ENCODE peak calls at places on chromosomes 16 and 17, in five cellular contexts. E is cardiac muscle cell, V is stomach, B is ovary, O is tibial nerve. Q is an unnamed sample.

GRCh38 chr16:69762843-69763556 is 868 bp downstream of the WWP2 start:
- DNase-seq in O (no peak), V (no peak), E (peak; percentile 39), B (no peak), Q (no peak)

GRCh38 chr17:13024526-13025263 is 6.9 kb upstream of the ELAC2 start:
- DNase-seq in E (peak; percentile 79), O (peak; percentile 51), V (peak; percentile 73), B (peak; percentile 79), Q (no peak)

GRCh38 chr17:39251997-39252396 is 26.3 kb upstream of the STAC2 start:
- DNase-seq in O (no peak), B (no peak), E (no peak), V (no peak), Q (no peak)

GRCh38 chr17:8376302-8377067 is at the start of gene KRABD2:
- DNase-seq in E (peak; percentile 94), V (peak; percentile 92), B (peak; percentile 92), O (peak; percentile 76), Q (peak; percentile 92)

GRCh38 chr16:56355786-56356275 is 69.5 kb downstream of the AMFR start:
- DNase-seq in O (no peak), E (no peak), B (peak; percentile 41), V (peak; percentile 18), Q (peak; percentile 48)

GRCh38 chr17:20998571-20999043 is 44.2 kb downstream of the USP22 start:
- DNase-seq in O (no peak), B (no peak), V (no peak), E (no peak), Q (no peak)

GRCh38 chr17:38893113-38893512 is 23.3 kb downstream of the LASP1 start:
- DNase-seq in O (no peak), E (no peak), B (no peak), V (no peak), Q (no peak)

GRCh38 chr16:66359012-66359411 is 7.5 kb upstream of the CDH5 start:
- DNase-seq in E (peak; percentile 19), B (no peak), V (no peak), O (no peak), Q (no peak)

GRCh38 chr17:21842332-21843317 is 150.3 kb downstream of the KCNJ18 start:
- DNase-seq in B (no peak), O (no peak), V (no peak), E (no peak), Q (no peak)

GRCh38 chr17:16933317-16934132 is 38.4 kb downstream of the TNFRSF13B start:
- DNase-seq in B (no peak), E (no peak), O (no peak), V (no peak), Q (peak; percentile 38)

GRCh38 chr16:73126453-73126853 is 78.5 kb upstream of the ZFHX3 start:
- DNase-seq in V (no peak), E (no peak), B (no peak), O (peak; percentile 58), Q (peak; percentile 39)

GRCh38 chr17:44910231-44911106 is 4.8 kb downstream of the GFAP start:
- DNase-seq in V (no peak), E (no peak), O (no peak), B (no peak), Q (no peak)

GRCh38 chr16:67936876-67937605 is 391 bp upstream of the PSMB10 start:
- DNase-seq in B (no peak), O (peak; percentile 53), E (no peak), V (peak; percentile 78), Q (peak; percentile 56)

GRCh38 chr16:86219655-86220445 is 290.5 kb upstream of the FOXF1 start:
- DNase-seq in O (no peak), V (peak; percentile 22), E (peak; percentile 77), B (no peak), Q (no peak)

GRCh38 chr17:32527146-32527545 is 40.4 kb downstream of the CDK5R1 start:
- DNase-seq in B (no peak), O (no peak), E (no peak), V (no peak), Q (no peak)

GRCh38 chr16:5034167-5034523 is 410 bp upstream of the NAGPA start:
- DNase-seq in O (no peak), E (no peak), V (no peak), B (no peak), Q (no peak)

GRCh38 chr17:29358421-29358820 is 31.7 kb upstream of the TAOK1 start:
- DNase-seq in V (no peak), O (no peak), B (no peak), E (no peak), Q (no peak)

GRCh38 chr17:4266550-4266949 is 2.8 kb upstream of the ANKFY1 start:
- DNase-seq in E (no peak), O (no peak), B (no peak), V (no peak), Q (no peak)

GRCh38 chr16:85037050-85037410 is 9.4 kb downstream of the KIAA0513 start:
- DNase-seq in B (no peak), O (peak; percentile 21), V (no peak), E (no peak), Q (no peak)

GRCh38 chr17:15236281-15237105 is 28.6 kb downstream of the PMP22 start:
- DNase-seq in O (no peak), V (no peak), E (no peak), B (no peak), Q (no peak)

GRCh38 chr17:33751702-33752065 is 458.6 kb upstream of the ASIC2 start:
- DNase-seq in V (no peak), O (no peak), E (no peak), B (no peak), Q (no peak)

GRCh38 chr17:33750943-33751701 is 458.0 kb upstream of the ASIC2 start:
- DNase-seq in E (peak; percentile 74), B (peak; percentile 70), V (peak; percentile 70), O (peak; percentile 85), Q (peak; percentile 71)

GRCh38 chr17:33756021-33756420 is 462.9 kb upstream of the ASIC2 start:
- DNase-seq in O (no peak), E (no peak), B (no peak), V (no peak), Q (no peak)

GRCh38 chr17:33749171-33749570 is 456.1 kb upstream of the ASIC2 start:
- DNase-seq in E (no peak), B (no peak), O (no peak), V (no peak), Q (no peak)

DNA sequence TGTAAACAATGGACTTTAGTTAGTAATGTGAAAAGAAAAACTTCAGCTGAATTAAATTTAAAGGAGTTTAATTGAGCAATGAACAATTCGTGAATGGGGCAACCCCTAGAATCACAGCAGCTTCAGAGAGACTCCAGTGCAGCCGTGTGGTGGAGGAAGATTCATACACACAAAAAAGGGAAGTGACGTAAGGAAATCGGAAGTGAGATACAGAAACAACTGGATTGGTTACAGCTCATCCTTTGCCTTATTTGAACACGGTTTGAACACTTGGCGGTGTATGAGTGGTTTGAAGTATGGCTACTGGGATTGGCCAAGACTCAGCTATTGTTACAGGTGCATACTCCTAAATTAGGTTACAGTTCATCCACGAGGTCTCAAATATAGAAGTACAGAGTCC is 460.4 kb upstream of the ASIC2 start:
- DNase-seq in E (no peak), V (no peak), B (no peak), O (no peak), Q (no peak)
- H3K4me1 ChIP-seq in E (no peaks in the 10 kb centered on the region), V (peaks cover 10% of the 10 kb centered on the region), B (peaks cover 1% of the 10 kb centered on the region), O (no peaks in the 10 kb centered on the region), Q (no peaks in the 10 kb centered on the region)

GRCh38 chr16:79848739-79849518 is 248.4 kb upstream of the MAF start:
- DNase-seq in O (no peak), V (no peak), B (no peak), E (no peak), Q (no peak)
- H3K4me1 ChIP-seq in O (no peaks in the 10 kb centered on the region), V (no peaks in the 10 kb centered on the region), B (no peaks in the 10 kb centered on the region), E (no peaks in the 10 kb centered on the region), Q (no peaks in the 10 kb centered on the region)

DNA sequence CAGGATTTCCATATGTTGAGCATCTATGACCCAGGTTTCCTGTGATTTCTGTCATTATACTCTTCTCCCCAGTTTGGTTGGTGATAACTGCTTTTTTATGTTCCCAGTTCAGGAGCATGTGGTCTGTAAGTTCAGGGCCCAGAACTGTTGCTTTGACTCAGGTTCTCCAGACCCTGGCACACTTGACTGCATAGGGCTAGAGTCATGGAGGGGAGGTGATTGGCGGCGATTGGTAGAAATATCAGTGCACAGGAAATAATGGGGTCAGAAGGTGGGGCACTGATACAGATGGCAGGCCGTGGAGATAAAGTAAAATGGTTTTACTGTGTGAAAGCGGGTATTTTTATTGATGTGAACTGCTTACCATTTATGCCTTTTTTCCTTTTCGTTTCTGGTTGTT is 28.8 kb downstream of the TAC4 start:
- DNase-seq in E (no peak), B (no peak), V (no peak), O (no peak), Q (no peak)
- H3K4me1 ChIP-seq in E (peaks cover 23% of the 10 kb centered on the region), B (no peaks in the 10 kb centered on the region), V (peaks cover 24% of the 10 kb centered on the region), O (peaks cover 11% of the 10 kb centered on the region), Q (peaks cover 15% of the 10 kb centered on the region)

DNA sequence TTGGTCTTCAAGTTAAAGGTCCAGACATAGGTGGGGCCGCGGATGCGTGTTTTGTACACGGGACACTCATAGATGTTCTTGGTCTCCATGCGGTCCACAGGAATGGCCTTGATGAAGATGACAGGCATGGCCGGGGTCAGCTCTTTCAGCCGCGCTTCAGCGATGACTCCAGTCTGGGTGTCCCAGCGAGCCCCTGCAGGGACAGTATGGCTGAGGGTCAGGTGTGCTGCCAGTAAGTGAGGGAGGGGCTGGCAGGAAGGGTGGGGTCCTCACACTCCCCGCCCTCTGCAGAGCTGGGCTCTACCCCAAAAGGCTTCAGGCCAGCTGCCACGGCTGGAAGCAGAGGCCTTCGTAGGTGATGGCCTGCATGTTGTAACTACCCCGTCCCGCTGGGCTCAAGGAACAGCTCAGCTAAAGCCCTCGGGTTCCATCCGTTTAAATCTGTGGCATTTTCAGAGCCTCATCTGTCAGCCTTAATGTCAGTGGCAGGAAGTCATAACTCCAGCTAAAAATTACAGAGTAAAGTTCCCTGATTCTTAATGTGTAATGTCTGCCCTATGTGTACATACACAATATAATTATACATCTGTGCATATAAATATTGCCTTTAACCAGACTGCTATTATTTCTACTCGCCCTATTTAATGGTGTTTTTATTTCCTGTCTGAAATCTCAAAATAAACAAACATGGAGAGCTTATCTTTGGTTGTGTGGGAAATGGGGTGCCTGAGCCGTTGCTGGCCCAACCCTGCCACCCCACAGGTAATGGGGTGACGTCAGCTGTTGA is 45.7 kb downstream of the PGS1 start:
- DNase-seq in B (no peak), E (no peak), V (no peak), O (no peak), Q (no peak)
- H3K4me1 ChIP-seq in B (no peaks in the 10 kb centered on the region), E (peaks cover 15% of the 10 kb centered on the region), V (no peaks in the 10 kb centered on the region), O (peaks cover 12% of the 10 kb centered on the region), Q (no peaks in the 10 kb centered on the region)

DNA sequence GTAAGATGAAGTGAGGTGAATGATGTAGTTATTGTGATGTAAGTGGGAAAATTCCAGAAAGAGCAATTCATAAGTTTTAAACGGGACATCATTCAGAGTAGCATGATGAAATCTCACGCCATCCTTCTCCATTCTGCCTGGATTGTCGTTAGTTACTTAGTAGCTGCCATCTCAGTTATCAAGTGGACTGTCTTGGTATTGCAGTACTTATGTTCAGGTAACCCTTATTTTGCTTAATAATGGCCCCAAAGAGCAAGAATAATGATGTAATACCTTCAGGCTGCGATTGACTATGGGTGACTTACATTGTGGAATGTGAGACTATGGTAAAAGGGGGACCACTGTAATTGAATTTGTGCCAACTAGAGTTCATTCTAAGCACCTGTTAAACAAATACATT is 234.1 kb upstream of the TOM1L1 start:
- DNase-seq in O (no peak), E (no peak), V (no peak), B (no peak), Q (no peak)
- H3K4me1 ChIP-seq in O (no peaks in the 10 kb centered on the region), E (peaks cover 2% of the 10 kb centered on the region), V (no peaks in the 10 kb centered on the region), B (no peaks in the 10 kb centered on the region), Q (no peaks in the 10 kb centered on the region)

GRCh38 chr16:24044467-24044866 is 208.7 kb downstream of the PRKCB start:
- DNase-seq in B (no peak), E (no peak), V (no peak), O (no peak), Q (no peak)
- H3K4me1 ChIP-seq in B (no peaks in the 10 kb centered on the region), E (no peaks in the 10 kb centered on the region), V (no peaks in the 10 kb centered on the region), O (no peaks in the 10 kb centered on the region), Q (no peaks in the 10 kb centered on the region)